ENCODE peak calls at places on chromosome 1, in ten cellular contexts. M is nephron progenitor cell; E is effector CD4-positive, alpha-beta T cell; Q is H54; B is heart left ventricle; O is stimulated activated CD4-positive, alpha-beta T cell treated with anti-CD3 and anti-CD28 coated beads, TNF-alpha, amount 100 ng/mL, for 48 hours; U is stomach; A is RWPE2; S is Panc1; C is GM20000. R is an unnamed sample.

GRCh38 chr1:205576011-205576410 is 55.8 kb downstream of the ELK4 start:
- DNase-seq in M (no peak), E (no peak), Q (no peak), B (no peak), O (no peak), U (peak), A (no peak), S (no peak), C (no peak), R (no peak)

GRCh38 chr1:208432346-208432745 is 188.2 kb upstream of the PLXNA2 start:
- DNase-seq in M (no peak), E (no peak), Q (no peak), B (no peak), O (no peak), U (no peak), A (no peak), S (no peak), C (no peak), R (no peak)

GRCh38 chr1:89922911-89923310 is 72.0 kb upstream of the ZNF326 start:
- DNase-seq in M (no peak), E (no peak), Q (no peak), B (no peak), O (no peak), U (no peak), A (no peak), S (no peak), C (no peak), R (no peak)

GRCh38 chr1:33365560-33365997 is 44.7 kb upstream of the A3GALT2 start:
- DNase-seq in M (peak), E (no peak), Q (no peak), B (peak), O (no peak), U (no peak), A (no peak), S (no peak), C (no peak), R (peak)

GRCh38 chr1:169127305-169127704 is 20.8 kb downstream of the ATP1B1 start:
- DNase-seq in M (no peak), E (no peak), Q (no peak), B (no peak), O (no peak), U (no peak), A (no peak), S (no peak), C (no peak), R (no peak)

GRCh38 chr1:45216200-45216541 is 9.8 kb upstream of the ZSWIM5 start:
- DNase-seq in M (no peak), E (no peak), Q (no peak), B (no peak), O (no peak), U (no peak), A (no peak), S (no peak), C (no peak), R (no peak)

GRCh38 chr1:154481058-154481457 is 21.0 kb upstream of the TDRD10 start:
- DNase-seq in M (no peak), E (no peak), Q (no peak), B (no peak), O (no peak), U (peak), A (no peak), S (no peak), C (no peak), R (no peak)

GRCh38 chr1:209870151-209870831 is 42.5 kb downstream of the UTP25 start:
- DNase-seq in M (no peak), E (no peak), Q (no peak), B (no peak), O (no peak), U (no peak), A (no peak), S (no peak), C (no peak), R (no peak)

GRCh38 chr1:241440904-241441303 is 78.7 kb downstream of the FH start:
- DNase-seq in M (no peak), E (no peak), Q (no peak), B (no peak), O (no peak), U (no peak), A (no peak), S (no peak), C (no peak), R (no peak)

GRCh38 chr1:18536356-18536755 is 55.6 kb downstream of the KLHDC7A start:
- DNase-seq in M (no peak), E (no peak), Q (no peak), B (no peak), O (no peak), U (no peak), A (no peak), S (no peak), C (no peak), R (no peak)

GRCh38 chr1:41925712-41926111 is 7.0 kb upstream of the HIVEP3 start:
- DNase-seq in M (no peak), E (no peak), Q (no peak), B (no peak), O (no peak), U (no peak), A (no peak), S (no peak), C (no peak), R (no peak)